ENCODE peak calls at places on chromosomes 4 and X, in ten cellular contexts. V is T-cell; W is ELR; L is T47D; Z is amygdala; U is islet precursor cell; H is Ammon's horn; S is T-helper 1 cell; M is heart right ventricle; Q is stimulated activated CD4-positive, alpha-beta T cell treated with anti-CD3 and anti-CD28 coated beads, Interleukin-12 subunit alpha, Interleukin-12 subunit beta, amount 100 ng/mL, for 24 hours. X is an unnamed sample.

GRCh38 chrX:119266364-119266995 is 30.4 kb downstream of the PGRMC1 start:
- DNase-seq in M (no peak), H (peak), Z (no peak), V (peak), S (no peak), Q (no peak), U (no peak), W (peak), L (peak), X (no peak)

GRCh38 chr4:105990933-105991332 is 95.7 kb downstream of the NPNT start:
- DNase-seq in L (peak), H (peak), Z (no peak), U (peak), V (no peak), M (peak), W (peak), S (no peak), Q (no peak), X (peak)

GRCh38 chrX:96715412-96715940 is 30.8 kb downstream of the DIAPH2 start:
- DNase-seq in Z (no peak), L (no peak), M (no peak), H (no peak), U (no peak), V (no peak), Q (no peak), W (peak), S (no peak), X (peak)

GRCh38 chr4:98905834-98906233 is 23.1 kb downstream of the EIF4E start:
- DNase-seq in Q (no peak), H (no peak), M (no peak), V (no peak), W (peak), U (no peak), L (no peak), S (no peak), Z (no peak), X (no peak)

GRCh38 chr4:110364911-110365520 is 110.9 kb upstream of the ENPEP start:
- DNase-seq in L (no peak), Z (no peak), W (no peak), V (no peak), Q (no peak), U (no peak), S (no peak), H (no peak), M (no peak), X (no peak)

GRCh38 chr4:26238782-26239647 is 81.8 kb upstream of the RBPJ start:
- DNase-seq in Z (no peak), S (no peak), M (no peak), Q (no peak), V (no peak), L (no peak), W (peak), H (peak), U (no peak), X (peak)

GRCh38 chr4:54741161-54741560 is 83.4 kb downstream of the KIT start:
- DNase-seq in H (peak), W (no peak), Q (no peak), M (no peak), Z (no peak), U (no peak), S (no peak), L (no peak), V (no peak), X (no peak)

GRCh38 chr4:68691186-68691585 is 20.7 kb upstream of the UGT2B15 start:
- DNase-seq in Z (no peak), U (no peak), Q (no peak), V (no peak), M (no peak), L (no peak), W (no peak), H (no peak), S (no peak), X (no peak)

GRCh38 chrX:21883258-21883657 is 27.5 kb downstream of the YY2 start:
- DNase-seq in L (peak), U (no peak), Q (no peak), S (no peak), H (peak), M (no peak), W (no peak), Z (no peak), V (no peak), X (no peak)

GRCh38 chr4:87734936-87735335 is 64.4 kb upstream of the IBSP start:
- DNase-seq in Z (no peak), W (peak), S (no peak), H (no peak), M (no peak), Q (no peak), L (no peak), V (no peak), U (no peak), X (no peak)

GRCh38 chr4:190014771-190015537 is 12.1 kb downstream of the FRG2 start:
- DNase-seq in M (no peak), V (no peak), Z (no peak), H (no peak), S (peak), U (peak), Q (no peak), L (no peak), W (no peak), X (no peak)

GRCh38 chr4:23934915-23935314 is 45.1 kb upstream of the PPARGC1A start:
- DNase-seq in S (no peak), Q (no peak), U (peak), V (no peak), L (peak), M (peak), Z (no peak), W (peak), H (peak), X (no peak)

GRCh38 chr4:94491322-94491721 is 39.6 kb downstream of the PDLIM5 start:
- DNase-seq in U (no peak), V (no peak), S (no peak), Q (no peak), W (peak), H (no peak), M (no peak), L (no peak), Z (no peak), X (no peak)

GRCh38 chr4:128957459-128957858 is 135.9 kb downstream of the SCLT1 start:
- DNase-seq in W (no peak), U (no peak), M (no peak), H (no peak), L (no peak), S (no peak), Z (no peak), Q (no peak), V (no peak), X (no peak)

GRCh38 chr4:1044469-1045192 is 33.2 kb downstream of the FGFRL1 start:
- DNase-seq in U (no peak), Q (no peak), M (no peak), L (no peak), V (no peak), W (no peak), H (no peak), Z (no peak), S (peak), X (no peak)

GRCh38 chrX:101764538-101764937 is 104.9 kb upstream of the ARMCX2 start:
- DNase-seq in Q (no peak), Z (no peak), W (peak), S (no peak), U (peak), V (no peak), M (no peak), H (no peak), L (no peak), X (no peak)

GRCh38 chr4:169124661-169125060 is 114.6 kb upstream of the CBR4 start:
- DNase-seq in L (peak), Q (no peak), V (no peak), Z (no peak), M (no peak), S (no peak), W (peak), U (no peak), H (no peak), X (no peak)

GRCh38 chrX:31314921-31315320 is 243.1 kb upstream of the FTHL17 start:
- DNase-seq in U (no peak), M (no peak), L (no peak), S (no peak), Z (no peak), V (no peak), W (no peak), H (no peak), Q (no peak), X (no peak)

GRCh38 chrX:23904096-23904495 is 3.6 kb downstream of the APOO start:
- DNase-seq in W (peak), U (no peak), M (no peak), Q (no peak), S (no peak), H (no peak), Z (no peak), V (no peak), L (peak), X (no peak)